ENCODE peak calls at places on chromosomes 5 and 9, in four cellular contexts. One of them, this sample, is unnamed.
A peak's percentile ranks its signal among the peaks of the same experiment; 100 is the strongest.

GRCh38 chr5:171907731-171908343 is 98.6 kb downstream of the FBXW11 start:
- DNase-seq in RWPE2: no peak
- DNase-seq in mesendoderm: peak; percentile 75
- DNase-seq in heart left ventricle: peak; percentile 30
- DNase-seq in this sample: peak; percentile 13

GRCh38 chr5:119255571-119256356 is 100.1 kb upstream of the TNFAIP8 start:
- DNase-seq in RWPE2: no peak
- DNase-seq in mesendoderm: peak; percentile 86
- DNase-seq in heart left ventricle: no peak
- DNase-seq in this sample: peak; percentile 46

GRCh38 chr5:109281136-109281690 is 128.6 kb downstream of the PJA2 start:
- DNase-seq in RWPE2: no peak
- DNase-seq in mesendoderm: no peak
- DNase-seq in heart left ventricle: no peak
- DNase-seq in this sample: no peak

GRCh38 chr9:125674981-125675973 is 31.7 kb downstream of the MAPKAP1 start:
- DNase-seq in RWPE2: no peak
- DNase-seq in mesendoderm: peak; percentile 82
- DNase-seq in heart left ventricle: no peak
- DNase-seq in this sample: no peak

GRCh38 chr9:6686396-6686795 is 40.9 kb upstream of the GLDC start:
- DNase-seq in RWPE2: no peak
- DNase-seq in mesendoderm: peak; percentile 25
- DNase-seq in heart left ventricle: no peak
- DNase-seq in this sample: no peak

GRCh38 chr9:3224931-3225330 is 300.9 kb downstream of the RFX3 start:
- DNase-seq in RWPE2: no peak
- DNase-seq in mesendoderm: no peak
- DNase-seq in heart left ventricle: no peak
- DNase-seq in this sample: no peak

GRCh38 chr9:134686896-134687295 is 45.3 kb downstream of the COL5A1 start:
- DNase-seq in RWPE2: no peak
- DNase-seq in mesendoderm: no peak
- DNase-seq in heart left ventricle: no peak
- DNase-seq in this sample: no peak

GRCh38 chr5:39072915-39073758 is 1.1 kb downstream of the RICTOR start:
- DNase-seq in RWPE2: peak; percentile 69
- DNase-seq in mesendoderm: peak; percentile 79
- DNase-seq in heart left ventricle: no peak
- DNase-seq in this sample: peak; percentile 73

GRCh38 chr5:71836547-71837112 is 117.6 kb downstream of the CARTPT start:
- DNase-seq in RWPE2: no peak
- DNase-seq in mesendoderm: no peak
- DNase-seq in heart left ventricle: no peak
- DNase-seq in this sample: no peak

GRCh38 chr9:83477571-83477970 is 60.6 kb downstream of the FRMD3 start:
- DNase-seq in RWPE2: no peak
- DNase-seq in mesendoderm: no peak
- DNase-seq in heart left ventricle: no peak
- DNase-seq in this sample: no peak

DNA sequence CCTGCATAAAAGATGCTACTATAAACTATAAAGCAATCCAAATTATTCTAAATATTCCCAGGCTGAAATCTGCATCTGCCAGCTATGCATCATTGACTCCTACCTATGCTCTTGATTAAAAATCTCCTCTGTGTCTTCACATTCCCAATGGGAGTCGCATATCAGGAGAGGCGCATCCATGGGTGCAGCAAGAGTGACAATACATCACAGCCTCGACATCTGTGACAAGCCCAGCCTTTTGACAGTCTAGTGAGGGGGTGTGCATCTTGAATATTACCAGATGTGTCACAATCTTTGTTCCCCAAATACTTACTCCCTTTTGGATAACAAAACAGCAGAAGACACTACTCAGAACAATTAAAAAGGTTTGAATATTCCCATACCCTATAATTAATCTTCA is 171.8 kb downstream of the PDE4D start:
- DNase-seq in RWPE2: no peak
- DNase-seq in mesendoderm: no peak
- DNase-seq in heart left ventricle: no peak
- DNase-seq in this sample: no peak
- H3K4me3 ChIP-seq in RWPE2: no peak overlapping the region
- H3K4me3 ChIP-seq in mesendoderm: no peak overlapping the region
- H3K4me3 ChIP-seq in heart left ventricle: no peak overlapping the region
- H3K4me3 ChIP-seq in this sample: no peak overlapping the region

GRCh38 chr5:61768692-61769281 is 436.7 kb downstream of the ZSWIM6 start:
- DNase-seq in RWPE2: no peak
- DNase-seq in mesendoderm: peak; percentile 92
- DNase-seq in heart left ventricle: no peak
- DNase-seq in this sample: peak; percentile 63
- H3K36me3 ChIP-seq in RWPE2: no peaks in the 10 kb centered on the region
- H3K36me3 ChIP-seq in mesendoderm: no peaks in the 10 kb centered on the region
- H3K36me3 ChIP-seq in heart left ventricle: no peaks in the 10 kb centered on the region
- H3K36me3 ChIP-seq in this sample: no peaks in the 10 kb centered on the region

DNA sequence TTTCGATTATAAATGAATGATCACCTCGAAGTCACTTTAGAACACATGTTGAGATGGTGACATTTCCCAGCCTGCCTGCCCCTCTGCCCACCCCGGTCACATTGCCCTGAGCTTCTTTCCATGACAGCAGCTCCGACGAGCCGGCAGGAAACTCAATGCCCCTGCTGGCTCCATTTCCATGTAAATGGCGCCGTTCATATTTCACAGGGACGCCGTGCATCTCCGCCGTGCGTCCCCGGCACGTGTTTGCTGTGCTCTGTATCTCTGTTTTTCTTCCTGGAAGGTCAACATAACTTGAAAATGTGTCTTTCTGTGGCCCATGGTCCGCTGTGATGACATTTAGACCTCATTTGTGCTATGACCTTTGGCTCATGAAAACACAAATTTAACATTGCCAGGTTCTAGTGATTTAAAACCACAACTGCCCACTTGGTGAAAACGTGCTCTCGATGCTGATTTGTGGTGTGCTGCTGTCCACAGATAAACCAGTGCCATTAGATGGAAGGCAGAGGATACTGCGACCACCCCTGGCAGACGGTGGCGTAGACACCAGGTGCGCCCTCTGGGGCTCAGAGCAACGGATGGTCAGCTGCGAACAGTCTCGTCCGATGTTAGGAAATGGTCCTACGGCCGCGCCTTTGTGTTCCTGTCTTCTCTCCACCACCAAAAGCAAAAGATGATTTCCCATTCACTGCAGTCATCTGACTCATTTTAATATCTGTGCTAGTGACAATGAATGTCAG is 43.1 kb downstream of the UBE2QL1 start:
- DNase-seq in RWPE2: no peak
- DNase-seq in mesendoderm: no peak
- DNase-seq in heart left ventricle: no peak
- DNase-seq in this sample: peak; percentile 74
- H3K27me3 ChIP-seq in RWPE2: no peaks in the 10 kb centered on the region
- H3K27me3 ChIP-seq in mesendoderm: no peaks in the 10 kb centered on the region
- H3K27me3 ChIP-seq in heart left ventricle: peaks cover 4% of the 10 kb centered on the region
- H3K27me3 ChIP-seq in this sample: peaks cover 3% of the 10 kb centered on the region

DNA sequence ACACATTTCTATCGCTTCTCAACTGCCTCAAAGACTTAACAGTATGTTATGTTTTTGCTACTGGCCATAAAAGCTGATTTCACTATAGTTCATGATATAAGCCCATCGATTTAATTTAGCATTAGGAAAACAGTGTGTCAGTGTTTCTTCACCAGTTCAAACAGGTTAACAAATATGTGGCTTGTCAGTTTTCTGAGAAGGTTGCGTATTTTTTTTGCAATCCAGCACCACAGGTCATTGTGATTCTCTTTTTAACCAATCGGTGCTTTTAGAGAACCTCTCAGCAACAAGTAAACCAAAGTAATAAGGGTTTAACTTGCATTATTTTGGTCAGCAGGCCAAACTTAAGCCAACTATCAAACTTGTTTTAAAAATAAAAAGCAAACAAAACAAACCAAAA is 409.6 kb downstream of the NFIB start:
- DNase-seq in RWPE2: no peak
- DNase-seq in mesendoderm: no peak
- DNase-seq in heart left ventricle: no peak
- DNase-seq in this sample: no peak
- H3K4me3 ChIP-seq in RWPE2: no peak overlapping the region
- H3K4me3 ChIP-seq in mesendoderm: no peak overlapping the region
- H3K4me3 ChIP-seq in heart left ventricle: no peak overlapping the region
- H3K4me3 ChIP-seq in this sample: no peak overlapping the region

GRCh38 chr9:36346578-36346977 is 53.5 kb downstream of the RNF38 start:
- DNase-seq in RWPE2: no peak
- DNase-seq in mesendoderm: no peak
- DNase-seq in heart left ventricle: no peak
- DNase-seq in this sample: no peak
- H3K36me3 ChIP-seq in RWPE2: peaks cover 89% of the 10 kb centered on the region
- H3K36me3 ChIP-seq in mesendoderm: peaks cover 2% of the 10 kb centered on the region
- H3K36me3 ChIP-seq in heart left ventricle: peaks cover 95% of the 10 kb centered on the region
- H3K36me3 ChIP-seq in this sample: peaks cover 24% of the 10 kb centered on the region

GRCh38 chr5:176533894-176534611 is 3.1 kb downstream of the RNF44 start:
- DNase-seq in RWPE2: no peak
- DNase-seq in mesendoderm: no peak
- DNase-seq in heart left ventricle: peak; percentile 45
- DNase-seq in this sample: peak; percentile 67

GRCh38 chr5:176535101-176535654 is 2.0 kb downstream of the RNF44 start:
- DNase-seq in RWPE2: no peak
- DNase-seq in mesendoderm: peak; percentile 38
- DNase-seq in heart left ventricle: peak; percentile 40
- DNase-seq in this sample: no peak

GRCh38 chr5:176533390-176533789 is 3.8 kb downstream of the RNF44 start:
- DNase-seq in RWPE2: no peak
- DNase-seq in mesendoderm: no peak
- DNase-seq in heart left ventricle: peak; percentile 37
- DNase-seq in this sample: peak; percentile 51

GRCh38 chr5:176535655-176536131 is 1.5 kb downstream of the RNF44 start:
- DNase-seq in RWPE2: no peak
- DNase-seq in mesendoderm: no peak
- DNase-seq in heart left ventricle: peak; percentile 28
- DNase-seq in this sample: peak; percentile 50

GRCh38 chr5:176534640-176535039 is 2.6 kb downstream of the RNF44 start:
- DNase-seq in RWPE2: no peak
- DNase-seq in mesendoderm: no peak
- DNase-seq in heart left ventricle: peak; percentile 15
- DNase-seq in this sample: no peak
- H3K27me3 ChIP-seq in RWPE2: no peaks in the 10 kb centered on the region
- H3K27me3 ChIP-seq in mesendoderm: no peaks in the 10 kb centered on the region
- H3K27me3 ChIP-seq in heart left ventricle: no peaks in the 10 kb centered on the region
- H3K27me3 ChIP-seq in this sample: no peaks in the 10 kb centered on the region

DNA sequence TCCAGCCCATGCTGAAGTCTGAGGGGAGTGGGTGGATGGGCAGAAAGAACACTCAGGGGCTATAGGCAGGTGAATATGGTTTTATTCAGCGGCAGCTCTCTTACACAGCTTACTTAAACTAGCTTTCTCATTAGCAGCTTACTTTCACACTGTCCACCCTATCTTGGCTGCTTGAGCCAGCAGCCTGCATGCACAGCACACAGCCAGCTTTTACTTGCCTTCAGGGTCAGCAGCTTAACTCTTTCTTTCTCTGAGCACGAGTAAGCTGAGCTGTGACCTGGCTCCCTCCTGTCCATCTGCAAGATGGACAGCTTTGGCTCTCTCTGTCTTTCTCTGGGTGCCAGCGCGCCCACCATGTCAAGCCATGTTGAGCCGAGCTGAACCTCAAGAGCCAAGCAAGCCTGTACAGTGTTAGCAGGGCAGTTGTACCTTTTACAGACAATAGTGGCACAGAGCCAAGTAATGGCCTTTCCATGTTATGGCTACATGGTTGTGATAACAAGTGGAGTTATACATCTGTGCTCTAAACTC is 1054.9 kb downstream of the PTPRD start:
- DNase-seq in RWPE2: no peak
- DNase-seq in mesendoderm: peak; percentile 60
- DNase-seq in heart left ventricle: no peak
- DNase-seq in this sample: no peak
- H3K4me3 ChIP-seq in RWPE2: no peak overlapping the region
- H3K4me3 ChIP-seq in mesendoderm: no peak overlapping the region
- H3K4me3 ChIP-seq in heart left ventricle: no peak overlapping the region
- H3K4me3 ChIP-seq in this sample: no peak overlapping the region

GRCh38 chr9:130462685-130463084 is 17.9 kb downstream of the ASS1 start:
- DNase-seq in RWPE2: no peak
- DNase-seq in mesendoderm: no peak
- DNase-seq in heart left ventricle: no peak
- DNase-seq in this sample: no peak

GRCh38 chr9:130461731-130462130 is 17.0 kb downstream of the ASS1 start:
- DNase-seq in RWPE2: no peak
- DNase-seq in mesendoderm: no peak
- DNase-seq in heart left ventricle: no peak
- DNase-seq in this sample: no peak

GRCh38 chr9:130463141-130463540 is 18.4 kb downstream of the ASS1 start:
- DNase-seq in RWPE2: no peak
- DNase-seq in mesendoderm: no peak
- DNase-seq in heart left ventricle: no peak
- DNase-seq in this sample: no peak

GRCh38 chr9:130459941-130460340 is 15.2 kb downstream of the ASS1 start:
- DNase-seq in RWPE2: no peak
- DNase-seq in mesendoderm: no peak
- DNase-seq in heart left ventricle: no peak
- DNase-seq in this sample: no peak

DNA sequence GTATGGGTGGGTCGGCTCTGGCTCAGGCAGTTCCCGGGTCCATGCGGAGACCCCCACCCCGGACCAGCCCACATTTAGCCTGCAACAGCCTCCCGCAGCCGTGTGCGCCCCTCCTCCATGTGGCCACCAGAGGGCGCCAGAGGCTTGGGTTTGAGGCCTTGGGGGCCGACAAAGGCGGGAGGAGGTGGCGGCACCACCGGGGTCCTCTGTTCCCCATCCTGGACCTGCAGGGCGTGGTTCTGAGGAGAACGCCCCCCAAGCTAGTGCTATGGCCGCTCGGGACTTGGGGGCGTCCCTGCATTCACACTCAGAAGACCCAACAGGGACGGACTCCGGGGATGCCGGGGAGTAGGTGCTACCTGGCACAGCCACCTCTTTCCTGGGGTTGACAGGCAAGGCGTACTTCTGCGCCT is 16.5 kb downstream of the ASS1 start:
- DNase-seq in RWPE2: no peak
- DNase-seq in mesendoderm: peak; percentile 56
- DNase-seq in heart left ventricle: peak; percentile 48
- DNase-seq in this sample: peak; percentile 96
- H3K36me3 ChIP-seq in RWPE2: no peaks in the 10 kb centered on the region
- H3K36me3 ChIP-seq in mesendoderm: no peaks in the 10 kb centered on the region
- H3K36me3 ChIP-seq in heart left ventricle: no peaks in the 10 kb centered on the region
- H3K36me3 ChIP-seq in this sample: no peaks in the 10 kb centered on the region